ENCODE peak calls at places on chromosomes 16 and 17, in eight cellular contexts. O is heart left ventricle, Y is coronary artery, G is uterus, A is HCT116, D is body of pancreas, J is thoracic aorta, U is heart right ventricle. K is an unnamed sample.
A peak's percentile ranks its signal among the peaks of the same experiment; 100 is the strongest.

GRCh38 chr17:50331085-50331791 is 14.7 kb upstream of the XYLT2 start:
- DNase-seq in O (no peak), Y (no peak), G (no peak), A (no peak), D (no peak), J (no peak), U (no peak), K (no peak)

GRCh38 chr17:78723001-78723796 is 58.9 kb downstream of the CYTH1 start:
- DNase-seq in O (no peak), Y (no peak), G (no peak), A (no peak), D (no peak), J (no peak), U (peak; percentile 74), K (peak; percentile 49)

GRCh38 chr16:53704445-53704813 is 473 bp downstream of the FTO start:
- DNase-seq in O (no peak), Y (no peak), G (no peak), A (no peak), D (no peak), J (no peak), U (no peak), K (no peak)

GRCh38 chr16:51951668-51952298 is 595.2 kb downstream of the TOX3 start:
- DNase-seq in O (no peak), Y (no peak), G (no peak), A (no peak), D (peak; percentile 20), J (no peak), U (no peak), K (no peak)

GRCh38 chr17:7618608-7619007 is 3.9 kb upstream of the FXR2 start:
- DNase-seq in O (no peak), Y (no peak), G (no peak), A (no peak), D (no peak), J (no peak), U (no peak), K (no peak)

GRCh38 chr16:54540525-54541180 is 254.1 kb upstream of the IRX3 start:
- DNase-seq in O (no peak), Y (no peak), G (no peak), A (no peak), D (no peak), J (no peak), U (no peak), K (no peak)

GRCh38 chr16:23059433-23059832 is 89.8 kb downstream of the USP31 start:
- DNase-seq in O (no peak), Y (no peak), G (no peak), A (no peak), D (no peak), J (no peak), U (no peak), K (no peak)

GRCh38 chr16:19844945-19845641 is 39.6 kb downstream of the GPRC5B start:
- DNase-seq in O (no peak), Y (no peak), G (peak; percentile 43), A (no peak), D (no peak), J (no peak), U (no peak), K (peak; percentile 84)

GRCh38 chr17:82737981-82738877 is 2.8 kb downstream of the FN3K start:
- DNase-seq in O (peak; percentile 85), Y (no peak), G (peak; percentile 36), A (no peak), D (peak; percentile 31), J (no peak), U (peak; percentile 85), K (no peak)

GRCh38 chr16:15948532-15949209 is 745 bp upstream of the ABCC1 start:
- DNase-seq in O (no peak), Y (no peak), G (no peak), A (no peak), D (peak; percentile 22), J (no peak), U (no peak), K (no peak)

GRCh38 chr17:33057564-33057963 is 65.9 kb downstream of the SPACA3 start:
- DNase-seq in O (no peak), Y (peak; percentile 35), G (no peak), A (no peak), D (no peak), J (no peak), U (no peak), K (no peak)

GRCh38 chr16:87057291-87057881 is 259.8 kb downstream of the C16orf95 start:
- DNase-seq in O (no peak), Y (peak; percentile 62), G (no peak), A (peak; percentile 35), D (no peak), J (no peak), U (no peak), K (no peak)

GRCh38 chr17:18070861-18071340 is 16.8 kb upstream of the DRG2 start:
- DNase-seq in O (no peak), Y (no peak), G (no peak), A (no peak), D (no peak), J (no peak), U (no peak), K (peak; percentile 56)

GRCh38 chr16:31333686-31334649 is 21.0 kb upstream of the ITGAX start:
- DNase-seq in O (no peak), Y (no peak), G (no peak), A (peak; percentile 52), D (no peak), J (no peak), U (no peak), K (peak; percentile 26)

GRCh38 chr16:35186045-35186759 is 1726.8 kb downstream of the TP53TG3F start:
- DNase-seq in O (no peak), Y (peak; percentile 60), G (no peak), A (no peak), D (no peak), J (no peak), U (no peak), K (no peak)
- H3K27ac ChIP-seq in O (no peak overlapping the region), Y (no peak overlapping the region), G (no peak overlapping the region), A (no peak overlapping the region), D (no peak overlapping the region), J (no peak overlapping the region), U (no peak overlapping the region), K (no peak overlapping the region)

DNA sequence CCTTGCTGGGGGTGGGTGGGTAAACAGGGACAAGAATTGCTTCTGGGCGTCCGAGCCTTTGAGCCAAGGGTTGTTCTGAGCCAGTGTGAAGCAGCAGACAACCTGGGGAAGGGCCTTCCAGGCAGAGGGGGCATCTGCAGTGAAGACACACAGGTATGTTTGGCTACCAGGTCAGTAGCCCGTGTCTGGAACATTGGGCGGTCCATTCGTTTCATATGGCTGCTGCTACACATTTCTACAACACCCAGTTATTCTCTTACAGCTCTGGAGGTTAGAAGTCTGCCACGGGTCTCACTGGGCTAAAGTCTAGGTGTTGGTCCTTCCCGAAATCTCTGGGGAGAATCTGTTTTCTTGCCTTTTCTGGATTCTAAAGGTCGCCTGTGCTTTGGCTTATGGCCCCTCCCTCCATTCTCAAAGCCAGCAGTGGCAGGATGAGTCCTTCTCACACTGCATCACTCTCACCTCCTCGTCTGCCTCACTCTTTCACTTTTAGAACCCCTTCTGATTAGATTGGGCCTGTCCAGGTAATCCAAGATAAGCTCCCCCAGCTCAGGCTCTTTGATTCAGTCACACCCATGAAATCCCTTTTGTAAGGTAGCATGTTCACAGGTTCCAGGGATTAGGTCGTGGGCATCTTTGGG is 136.1 kb downstream of the CLEC16A start:
- DNase-seq in O (no peak), Y (no peak), G (no peak), A (no peak), D (no peak), J (no peak), U (no peak), K (no peak)
- H3K27ac ChIP-seq in O (no peak overlapping the region), Y (peak overlapping the region; percentile 70), G (peak overlapping the region; percentile 57), A (no peak overlapping the region), D (no peak overlapping the region), J (no peak overlapping the region), U (no peak overlapping the region), K (no peak overlapping the region)

GRCh38 chr17:38574712-38575111 is 31.0 kb downstream of the SRCIN1 start:
- DNase-seq in O (no peak), Y (no peak), G (no peak), A (no peak), D (no peak), J (no peak), U (no peak), K (no peak)
- H3K27ac ChIP-seq in O (no peak overlapping the region), Y (no peak overlapping the region), G (no peak overlapping the region), A (no peak overlapping the region), D (no peak overlapping the region), J (no peak overlapping the region), U (no peak overlapping the region), K (no peak overlapping the region)

DNA sequence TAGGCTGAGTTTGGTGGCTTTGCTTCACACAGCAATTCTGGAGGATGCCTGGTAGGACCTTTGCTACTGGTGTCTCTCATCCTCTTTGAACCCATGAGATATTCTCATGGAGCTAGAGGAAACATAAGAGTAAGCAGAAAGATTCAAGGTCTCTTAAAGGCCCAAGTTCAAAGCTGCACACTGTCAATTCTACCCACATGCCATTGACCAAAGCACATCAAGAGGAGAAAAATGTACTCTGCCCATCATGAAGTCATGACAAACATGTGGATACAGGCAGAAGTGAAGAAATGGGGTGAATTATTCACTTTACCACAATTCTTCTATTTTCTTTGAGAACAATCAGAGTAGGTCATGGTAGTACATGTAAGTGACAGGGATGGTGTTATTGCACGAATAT is 13.1 kb downstream of the SKA2 start:
- DNase-seq in O (no peak), Y (no peak), G (no peak), A (no peak), D (no peak), J (no peak), U (no peak), K (no peak)
- H3K27ac ChIP-seq in O (no peak overlapping the region), Y (no peak overlapping the region), G (no peak overlapping the region), A (no peak overlapping the region), D (no peak overlapping the region), J (no peak overlapping the region), U (no peak overlapping the region), K (no peak overlapping the region)

DNA sequence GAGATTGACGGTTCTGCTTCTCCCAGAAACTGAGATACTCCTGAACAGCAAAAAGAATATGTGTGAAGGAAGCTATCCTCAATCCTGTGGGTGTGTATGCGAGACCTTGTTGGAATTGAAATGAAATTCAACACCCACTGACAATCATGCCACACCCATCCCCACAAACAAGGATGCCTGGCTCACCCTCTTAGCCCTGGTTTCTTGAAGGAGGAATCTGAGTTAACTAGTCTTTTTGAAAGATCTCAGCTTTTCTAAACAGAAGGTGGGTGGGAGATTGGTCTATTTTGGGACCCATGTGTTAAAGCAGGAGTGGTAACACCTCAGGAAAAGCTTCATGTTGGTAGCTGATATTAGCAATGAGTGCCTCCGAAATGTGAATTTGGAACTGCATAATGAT is 1244.5 kb downstream of the CDH11 start:
- DNase-seq in O (no peak), Y (no peak), G (no peak), A (no peak), D (no peak), J (no peak), U (no peak), K (no peak)
- H3K27ac ChIP-seq in O (no peak overlapping the region), Y (no peak overlapping the region), G (no peak overlapping the region), A (no peak overlapping the region), D (no peak overlapping the region), J (no peak overlapping the region), U (no peak overlapping the region), K (no peak overlapping the region)

K was measured in cardiac muscle cell.